ENCODE peak calls at places on chromosomes 5 and 9, in five cellular contexts. P is MM.1S, N is upper lobe of right lung, S is uterus, M is heart left ventricle. E is an unnamed sample. For H3K4me1 and H3K36me3, the result is how much of the 10 kb centered on the place peaks cover.

GRCh38 chr5:135246923-135247795 is 151.9 kb downstream of the MACROH2A1 start:
- DNase-seq in P (no peak), N (peak), M (no peak), S (peak), E (peak)

GRCh38 chr9:128022886-128023285 is 42.1 kb upstream of the EEIG1 start:
- DNase-seq in S (no peak), P (no peak), N (no peak), M (no peak), E (no peak)

GRCh38 chr9:128805661-128806060 is 12.6 kb upstream of the ENDOG start:
- DNase-seq in N (no peak), M (no peak), S (no peak), P (no peak), E (no peak)

GRCh38 chr9:16131269-16131668 is 578.4 kb downstream of the CCDC171 start:
- DNase-seq in S (no peak), P (no peak), M (no peak), N (no peak), E (no peak)

GRCh38 chr9:22307013-22307711 is 139.5 kb upstream of the DMRTA1 start:
- DNase-seq in N (no peak), S (no peak), P (peak), M (no peak), E (peak)

GRCh38 chr9:105557804-105558610 is at the start of gene FKTN:
- DNase-seq in P (peak), M (peak), N (peak), S (peak), E (peak)

GRCh38 chr5:150245111-150245789 is 44.3 kb downstream of the CAMK2A start:
- DNase-seq in S (peak), N (no peak), M (peak), P (no peak), E (no peak)

GRCh38 chr5:154756871-154757646 is 1.9 kb downstream of the LARP1 start:
- DNase-seq in M (peak), P (peak), N (peak), S (peak), E (peak)

GRCh38 chr5:5270958-5271605 is 131.0 kb downstream of the ADAMTS16 start:
- DNase-seq in N (peak), S (peak), M (peak), P (no peak), E (peak)

GRCh38 chr9:133127340-133127981 is 6.4 kb upstream of the RALGDS start:
- DNase-seq in M (no peak), P (no peak), S (peak), N (peak), E (no peak)

GRCh38 chr9:27395484-27395921 is 98.6 kb upstream of the EQTN start:
- DNase-seq in M (no peak), S (no peak), N (no peak), P (no peak), E (no peak)

GRCh38 chr5:132747693-132748440 is 641 bp downstream of the CCNI2 start:
- DNase-seq in N (no peak), M (no peak), S (no peak), P (no peak), E (no peak)

GRCh38 chr9:83554278-83554677 is 16.1 kb upstream of the FRMD3 start:
- DNase-seq in N (no peak), M (no peak), S (no peak), P (no peak), E (no peak)

GRCh38 chr9:98495530-98495929 is 213.2 kb downstream of the GABBR2 start:
- DNase-seq in P (no peak), M (no peak), S (no peak), N (no peak), E (no peak)
- H3K4me1 ChIP-seq in P (under half), M (under half), S (under half), N (under half), E (under half)

GRCh38 chr5:180021900-180022299 is 49.7 kb downstream of the RNF130 start:
- DNase-seq in M (no peak), S (no peak), N (no peak), P (no peak), E (no peak)
- H3K36me3 ChIP-seq in M (under half), S (under half), N (under half), P (under half), E (under half)

DNA sequence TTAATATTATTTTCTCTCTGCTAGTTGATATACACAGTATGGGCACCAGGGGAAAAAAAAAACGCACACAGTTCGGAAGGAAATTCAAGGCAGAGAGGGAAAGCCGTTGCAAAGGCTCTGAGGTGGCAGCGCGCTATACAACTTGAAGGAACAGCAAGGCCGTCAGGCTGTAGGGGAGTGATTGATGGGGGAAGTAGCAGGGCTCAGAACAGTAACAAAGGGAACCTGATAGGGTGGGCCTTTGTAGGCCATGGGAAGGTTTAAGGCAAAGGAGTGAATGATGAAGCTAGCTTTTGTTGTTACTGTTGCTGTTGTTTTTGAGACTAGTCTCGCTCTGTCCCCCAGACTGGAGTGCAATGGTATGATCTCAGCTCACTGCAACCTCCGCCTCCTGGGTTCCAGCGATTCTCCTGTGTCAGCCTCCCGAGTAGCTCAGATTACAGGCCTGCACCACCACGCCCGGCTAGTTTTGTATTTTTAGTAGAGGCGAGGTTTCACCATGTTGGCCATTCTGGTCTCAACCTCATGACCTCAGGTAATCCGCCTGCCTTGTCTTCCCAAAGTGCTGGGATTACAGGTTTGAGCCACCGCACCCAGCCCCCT is 27.0 kb downstream of the AQP7 start:
- DNase-seq in M (no peak), S (no peak), P (no peak), N (peak), E (no peak)
- H3K4me1 ChIP-seq in M (under half), S (under half), P (under half), N (under half), E (under half)

GRCh38 chr5:176386491-176386890 is 1.9 kb downstream of the NOP16 start:
- DNase-seq in P (no peak), M (no peak), N (no peak), S (no peak), E (no peak)

GRCh38 chr5:176388003-176388340 is 426 bp downstream of the NOP16 start:
- DNase-seq in N (no peak), M (no peak), S (no peak), P (peak), E (no peak)

GRCh38 chr5:176389114-176389768 is 690 bp downstream of the HIGD2A start:
- DNase-seq in P (no peak), S (no peak), M (no peak), N (no peak), E (no peak)

GRCh38 chr5:176387384-176387925 is 943 bp downstream of the NOP16 start:
- DNase-seq in P (peak), M (no peak), N (no peak), S (no peak), E (no peak)

DNA sequence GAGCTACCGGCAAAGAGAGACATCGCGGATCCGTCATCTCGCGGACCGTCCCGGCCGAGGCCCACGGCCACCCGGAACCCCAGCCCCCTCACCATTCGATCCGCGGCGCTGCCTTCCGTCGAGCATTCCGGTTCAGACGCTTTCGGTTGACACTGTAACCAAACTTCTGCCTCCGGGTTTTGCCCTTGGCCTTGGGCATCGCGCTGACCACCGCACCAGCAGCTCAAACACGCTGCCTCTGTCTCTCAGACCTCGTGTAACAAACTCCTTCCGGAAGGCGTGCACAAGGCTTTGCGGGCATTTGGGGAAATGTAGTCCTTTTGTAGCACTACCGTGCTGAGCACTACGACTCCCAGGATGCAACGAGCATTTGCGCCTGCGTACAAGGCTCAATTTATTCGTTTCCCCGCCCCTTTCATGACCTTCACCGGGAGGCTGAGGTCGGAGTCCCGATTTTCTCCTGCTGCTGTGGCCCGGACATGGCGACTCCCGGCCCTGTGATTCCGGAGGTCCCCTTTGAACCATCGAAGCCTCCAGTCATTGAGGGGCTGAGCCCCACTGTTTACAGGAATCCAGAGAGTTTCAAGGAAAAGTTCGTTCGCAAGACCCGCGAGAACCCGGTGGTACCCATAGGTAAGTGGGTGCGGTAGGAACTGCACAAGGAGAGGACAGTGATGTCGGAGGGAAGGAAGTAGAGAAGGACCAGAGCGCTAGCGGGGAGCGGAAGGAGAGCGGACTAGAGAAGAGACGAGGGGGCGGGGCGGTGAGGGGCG is at the start of the genes HIGD2A and NOP16:
- DNase-seq in S (peak), M (peak), N (peak), P (peak), E (peak)
- H3K36me3 ChIP-seq in S (under half), M (under half), N (under half), P (under half), E (half or more)

GRCh38 chr5:142810891-142811290 is 40.7 kb downstream of the ARHGAP26 start:
- DNase-seq in M (no peak), S (peak), N (no peak), P (no peak), E (no peak)

GRCh38 chr5:142807378-142807911 is 37.3 kb downstream of the ARHGAP26 start:
- DNase-seq in P (no peak), M (no peak), S (no peak), N (no peak), E (no peak)

GRCh38 chr5:142808778-142809606 is 38.8 kb downstream of the ARHGAP26 start:
- DNase-seq in M (no peak), S (no peak), P (no peak), N (no peak), E (no peak)

GRCh38 chr5:142811840-142812557 is 41.8 kb downstream of the ARHGAP26 start:
- DNase-seq in M (no peak), N (no peak), P (no peak), S (no peak), E (no peak)

DNA sequence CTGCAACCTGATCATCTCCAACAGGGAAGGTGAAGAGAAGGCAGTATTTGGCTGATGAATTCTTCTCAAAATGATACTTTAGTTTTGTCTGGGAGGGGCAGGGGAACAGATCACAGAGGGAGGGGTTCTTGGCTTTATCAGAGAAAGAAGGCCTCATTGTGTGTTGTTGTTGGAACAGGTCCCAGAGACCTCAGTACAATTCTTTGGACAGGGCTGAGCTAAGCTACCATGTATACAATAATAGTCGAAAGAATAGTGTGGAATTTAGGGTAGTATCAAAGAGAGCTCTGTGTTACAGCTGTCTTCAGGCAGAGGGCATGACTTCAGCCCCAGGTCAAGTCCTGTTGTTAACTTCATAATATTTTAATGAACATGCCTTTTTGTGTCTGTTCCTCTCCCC is 39.9 kb downstream of the ARHGAP26 start:
- DNase-seq in P (no peak), N (no peak), S (no peak), M (no peak), E (peak)
- H3K4me1 ChIP-seq in P (under half), N (half or more), S (under half), M (half or more), E (under half)

GRCh38 chr5:12658871-12659446 is 754.7 kb upstream of the CTNND2 start:
- DNase-seq in S (no peak), M (no peak), P (peak), N (no peak), E (no peak)
- H3K36me3 ChIP-seq in S (under half), M (under half), P (under half), N (under half), E (under half)

DNA sequence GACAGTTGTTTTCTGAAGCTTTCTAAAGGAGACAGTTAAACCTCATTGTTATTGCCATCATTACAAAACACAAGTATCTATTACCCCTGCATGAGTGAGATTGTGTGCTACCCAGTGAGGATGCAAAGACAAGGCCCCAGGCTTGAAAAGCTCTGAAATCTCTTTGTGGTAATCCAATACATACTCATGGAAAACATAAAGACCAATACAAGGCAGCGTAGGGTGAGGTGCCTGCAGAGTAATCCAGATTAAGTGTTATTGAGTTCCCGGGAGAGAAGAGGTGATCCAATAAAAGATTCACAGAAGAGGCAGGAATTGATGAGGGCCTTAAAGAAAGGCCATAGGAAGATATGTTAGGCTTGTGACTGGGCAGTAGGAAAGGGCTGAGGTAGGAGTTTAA is 150.1 kb downstream of the MEF2C start:
- DNase-seq in S (no peak), M (no peak), N (no peak), P (no peak), E (no peak)
- H3K4me1 ChIP-seq in S (under half), M (under half), N (under half), P (under half), E (under half)

GRCh38 chr9:112694910-112695555 is 22.9 kb downstream of the INIP start:
- DNase-seq in P (no peak), N (no peak), S (no peak), M (no peak), E (no peak)
- H3K36me3 ChIP-seq in P (under half), N (under half), S (under half), M (under half), E (under half)